ENCODE peak calls at places on chromosomes 6 and 20, in five cellular contexts. K is neuronal stem cell, U is Peyer's patch, Y is IMR-90, O is aorta. L is an unnamed sample.

GRCh38 chr20:48776306-48776705 is 51.5 kb downstream of the PREX1 start:
- DNase-seq in K (no peak), U (no peak), Y (peak; percentile 43), O (peak; percentile 84), L (no peak)

GRCh38 chr6:88166901-88167624 is 916 bp upstream of the CNR1 start:
- DNase-seq in K (peak; percentile 21), U (peak; percentile 71), Y (no peak), O (peak; percentile 41), L (no peak)

GRCh38 chr6:17278289-17279061 is 2.7 kb upstream of the RBM24 start:
- DNase-seq in K (no peak), U (no peak), Y (peak; percentile 64), O (no peak), L (no peak)

GRCh38 chr20:61646453-61646852 is 394.4 kb downstream of the CDH4 start:
- DNase-seq in K (no peak), U (no peak), Y (no peak), O (no peak), L (no peak)

GRCh38 chr6:27532820-27533538 is 60.1 kb upstream of the ZNF184 start:
- DNase-seq in K (no peak), U (no peak), Y (peak; percentile 46), O (no peak), L (no peak)

GRCh38 chr6:142796571-142796970 is 148.4 kb downstream of the HIVEP2 start:
- DNase-seq in K (no peak), U (no peak), Y (peak; percentile 40), O (no peak), L (no peak)

GRCh38 chr6:118283759-118284158 is 264.3 kb upstream of the PLN start:
- DNase-seq in K (peak; percentile 30), U (no peak), Y (peak; percentile 68), O (no peak), L (peak; percentile 50)

GRCh38 chr6:124260337-124260736 is 456.7 kb downstream of the NKAIN2 start:
- DNase-seq in K (no peak), U (no peak), Y (no peak), O (no peak), L (no peak)

GRCh38 chr6:83124553-83124952 is 57.1 kb downstream of the DOP1A start:
- DNase-seq in K (no peak), U (no peak), Y (no peak), O (no peak), L (no peak)

GRCh38 chr6:160767647-160768019 is 65.6 kb downstream of the PLG start:
- DNase-seq in K (no peak), U (no peak), Y (no peak), O (no peak), L (no peak)

GRCh38 chr6:46130665-46131064 is 876 bp downstream of the ENPP4 start:
- DNase-seq in K (no peak), U (no peak), Y (no peak), O (no peak), L (no peak)

GRCh38 chr20:48609491-48609978 is 218.3 kb downstream of the PREX1 start:
- DNase-seq in K (no peak), U (no peak), Y (no peak), O (peak; percentile 17), L (peak; percentile 21)

GRCh38 chr20:40286991-40287531 is 402.0 kb downstream of the MAFB start:
- DNase-seq in K (no peak), U (peak; percentile 59), Y (no peak), O (peak; percentile 88), L (no peak)

GRCh38 chr6:130337534-130337933 is 28.3 kb upstream of the TMEM200A start:
- DNase-seq in K (no peak), U (peak; percentile 55), Y (no peak), O (no peak), L (no peak)

GRCh38 chr20:36585410-36586125 is 12.2 kb downstream of the TGIF2 start:
- DNase-seq in K (no peak), U (no peak), Y (peak; percentile 20), O (no peak), L (no peak)

GRCh38 chr6:71496018-71496800 is 207.6 kb downstream of the OGFRL1 start:
- DNase-seq in K (no peak), U (peak; percentile 48), Y (peak; percentile 31), O (no peak), L (no peak)

GRCh38 chr6:135880066-135880972 is 28.8 kb downstream of the PDE7B start:
- DNase-seq in K (no peak), U (peak; percentile 75), Y (peak; percentile 76), O (no peak), L (peak; percentile 60)

GRCh38 chr6:93829009-93829408 is 409.6 kb upstream of the EPHA7 start:
- DNase-seq in K (no peak), U (no peak), Y (no peak), O (no peak), L (no peak)

GRCh38 chr6:169955796-169956493 is 204.5 kb downstream of the ERMARD start:
- DNase-seq in K (no peak), U (peak; percentile 41), Y (no peak), O (peak; percentile 45), L (no peak)

GRCh38 chr6:79421001-79421411 is 116.2 kb downstream of the LCA5 start:
- DNase-seq in K (no peak), U (no peak), Y (peak; percentile 65), O (no peak), L (no peak)

DNA sequence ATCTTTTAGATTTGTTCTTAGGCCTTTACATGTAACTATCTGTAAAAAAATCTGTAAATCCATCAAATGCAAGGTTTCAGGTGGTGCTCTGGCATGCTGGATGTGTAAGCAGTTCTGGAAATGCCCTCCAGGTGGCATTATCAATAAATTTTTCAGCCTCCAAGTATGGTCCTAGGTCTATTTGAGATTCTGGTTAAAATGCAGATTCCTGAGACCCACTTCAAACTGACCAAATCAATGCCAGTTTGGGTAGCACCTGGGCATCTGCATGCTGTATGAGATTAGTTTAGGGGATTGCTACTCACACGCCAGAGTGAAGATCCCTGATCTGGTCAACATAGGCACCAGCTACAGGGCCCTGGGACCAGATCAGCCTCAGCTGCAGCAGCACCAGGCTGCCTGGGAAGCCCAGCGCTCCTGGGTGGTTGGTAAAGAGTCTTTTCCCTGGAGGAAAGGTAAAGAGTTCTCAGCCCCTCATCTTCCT is 507.3 kb upstream of the CITED2 start:
- DNase-seq in K (no peak), U (peak; percentile 61), Y (peak; percentile 53), O (no peak), L (no peak)
- H3K4me3 ChIP-seq in K (no peak overlapping the region), U (no peak overlapping the region), Y (peak overlapping the region; percentile 31), O (no peak overlapping the region), L (no peak overlapping the region)

DNA sequence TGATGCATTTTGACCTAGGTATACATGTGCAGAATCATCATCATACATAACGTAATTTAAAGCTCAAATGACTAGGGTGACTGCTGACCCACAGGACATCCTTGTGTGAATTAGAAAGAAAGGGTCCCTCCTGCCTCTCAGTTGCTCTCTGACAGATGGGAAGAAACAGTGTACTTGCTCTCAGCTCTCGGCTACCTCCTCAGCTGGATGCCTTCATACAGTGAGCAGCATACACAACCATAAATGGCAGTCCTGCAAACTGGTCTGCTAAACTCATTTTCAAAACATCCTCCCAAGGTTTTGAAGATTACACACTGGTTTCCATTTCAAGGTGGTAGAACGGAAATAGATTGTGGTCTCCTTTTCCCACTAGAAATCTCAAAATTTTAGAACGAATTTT is 26.3 kb downstream of the FILIP1 start:
- DNase-seq in K (no peak), U (no peak), Y (no peak), O (no peak), L (no peak)
- H3K27ac ChIP-seq in K (no peak overlapping the region), U (peak overlapping the region; percentile 16), Y (no peak overlapping the region), O (no peak overlapping the region), L (no peak overlapping the region)

GRCh38 chr6:134272365-134272764 is 45.5 kb downstream of the SGK1 start:
- DNase-seq in K (no peak), U (no peak), Y (no peak), O (no peak), L (no peak)

GRCh38 chr6:134267917-134268361 is 50.0 kb downstream of the SGK1 start:
- DNase-seq in K (peak; percentile 33), U (no peak), Y (no peak), O (no peak), L (no peak)
- H3K4me3 ChIP-seq in K (no peak overlapping the region), U (no peak overlapping the region), Y (no peak overlapping the region), O (no peak overlapping the region), L (no peak overlapping the region)

GRCh38 chr6:5204340-5204739 is 56.4 kb downstream of the LYRM4 start:
- DNase-seq in K (no peak), U (no peak), Y (no peak), O (no peak), L (no peak)

GRCh38 chr6:5206920-5207561 is 53.7 kb downstream of the LYRM4 start:
- DNase-seq in K (no peak), U (no peak), Y (no peak), O (no peak), L (no peak)

GRCh38 chr6:5208039-5208438 is 52.7 kb downstream of the LYRM4 start:
- DNase-seq in K (no peak), U (peak; percentile 54), Y (peak; percentile 60), O (no peak), L (no peak)

GRCh38 chr6:5205035-5205469 is 55.7 kb downstream of the LYRM4 start:
- DNase-seq in K (no peak), U (no peak), Y (no peak), O (no peak), L (no peak)

GRCh38 chr6:5205877-5206840 is 54.6 kb downstream of the LYRM4 start:
- DNase-seq in K (no peak), U (no peak), Y (peak; percentile 64), O (peak; percentile 59), L (no peak)
- H3K27ac ChIP-seq in K (no peak overlapping the region), U (peak overlapping the region; percentile 38), Y (no peak overlapping the region), O (peak overlapping the region; percentile 15), L (no peak overlapping the region)